ENCODE peak calls at places on chromosomes 2 and 18, in six cellular contexts. Q, W, N, R, K and V are unnamed samples.

GRCh38 chr2:122863516-122863915 is 1108.1 kb downstream of the TSN start:
- DNase-seq in W (no peak), Q (no peak), R (no peak), N (no peak), K (no peak), V (no peak)

GRCh38 chr2:36965751-36966369 is 476 bp downstream of the STRN start:
- DNase-seq in N (peak), R (peak), Q (peak), W (peak), K (peak), V (peak)

GRCh38 chr18:10490401-10491289 is 35.2 kb upstream of the NAPG start:
- DNase-seq in K (peak), W (no peak), R (no peak), Q (peak), N (peak), V (peak)

GRCh38 chr2:214679736-214680135 is 129.7 kb downstream of the BARD1 start:
- DNase-seq in R (no peak), Q (no peak), N (no peak), K (no peak), W (no peak), V (no peak)

GRCh38 chr18:8084160-8084559 is 517.0 kb downstream of the PTPRM start:
- DNase-seq in Q (peak), W (no peak), N (peak), K (no peak), R (no peak), V (no peak)

GRCh38 chr2:61534926-61535325 is 3.2 kb downstream of the XPO1 start:
- DNase-seq in K (no peak), N (no peak), Q (no peak), W (no peak), R (no peak), V (no peak)

GRCh38 chr2:239002591-239002959 is 154.7 kb downstream of the TWIST2 start:
- DNase-seq in N (no peak), Q (no peak), K (no peak), W (no peak), R (no peak), V (no peak)

GRCh38 chr2:29995241-29995640 is 73.9 kb upstream of the ALK start:
- DNase-seq in Q (no peak), K (no peak), R (no peak), N (no peak), W (no peak), V (no peak)

GRCh38 chr2:218516614-218517013 is 51.5 kb downstream of the USP37 start:
- DNase-seq in Q (no peak), K (peak), N (peak), R (no peak), W (no peak), V (no peak)

GRCh38 chr18:35361570-35362321 is 15.4 kb downstream of the ZNF396 start:
- DNase-seq in W (no peak), N (no peak), K (no peak), R (no peak), Q (no peak), V (no peak)

GRCh38 chr18:46199515-46200147 is 95.4 kb downstream of the HAUS1 start:
- DNase-seq in K (no peak), Q (no peak), N (no peak), R (no peak), W (no peak), V (no peak)

GRCh38 chr2:158189526-158189925 is 87.8 kb downstream of the UPP2 start:
- DNase-seq in W (no peak), R (no peak), Q (no peak), K (no peak), N (no peak), V (no peak)

GRCh38 chr18:35005963-35006577 is 35.1 kb upstream of the MAPRE2 start:
- DNase-seq in N (peak), R (no peak), K (peak), Q (no peak), W (no peak), V (no peak)

GRCh38 chr2:45169339-45170190 is 160.3 kb upstream of the SIX2 start:
- DNase-seq in W (peak), Q (peak), R (no peak), N (no peak), K (no peak), V (no peak)

GRCh38 chr2:183359867-183360266 is 235.6 kb downstream of the NUP35 start:
- DNase-seq in K (no peak), Q (no peak), W (no peak), N (no peak), R (no peak), V (no peak)

GRCh38 chr2:86786001-86786536 is 4.6 kb downstream of the CD8A start:
- DNase-seq in Q (no peak), N (no peak), K (no peak), R (no peak), W (no peak), V (no peak)

GRCh38 chr18:10497350-10497749 is 28.5 kb upstream of the NAPG start:
- DNase-seq in N (no peak), R (no peak), W (no peak), K (no peak), Q (no peak), V (no peak)

GRCh38 chr2:30029804-30030203 is 108.4 kb upstream of the ALK start:
- DNase-seq in K (no peak), W (no peak), Q (no peak), R (no peak), N (no peak), V (no peak)

GRCh38 chr2:155748126-155748525 is 584.4 kb downstream of the NR4A2 start:
- DNase-seq in Q (no peak), N (no peak), W (no peak), R (no peak), K (no peak), V (no peak)

GRCh38 chr2:231571810-231572209 is 20.9 kb upstream of the TEX44 start:
- DNase-seq in R (no peak), Q (no peak), K (no peak), W (no peak), N (no peak), V (no peak)

GRCh38 chr2:1605102-1605501 is 139.2 kb downstream of the PXDN start:
- DNase-seq in W (no peak), K (no peak), Q (no peak), N (no peak), R (no peak), V (no peak)

GRCh38 chr2:109674894-109675534 is 60.9 kb downstream of the SOWAHC start:
- DNase-seq in K (no peak), N (no peak), W (no peak), Q (no peak), R (no peak), V (no peak)

GRCh38 chr2:42446503-42447271 is 47.1 kb downstream of the KCNG3 start:
- DNase-seq in W (no peak), N (no peak), K (no peak), Q (no peak), R (no peak), V (no peak)

GRCh38 chr2:70690846-70691245 is 77.2 kb downstream of the ADD2 start:
- DNase-seq in Q (no peak), R (no peak), W (no peak), K (no peak), N (no peak), V (no peak)

DNA sequence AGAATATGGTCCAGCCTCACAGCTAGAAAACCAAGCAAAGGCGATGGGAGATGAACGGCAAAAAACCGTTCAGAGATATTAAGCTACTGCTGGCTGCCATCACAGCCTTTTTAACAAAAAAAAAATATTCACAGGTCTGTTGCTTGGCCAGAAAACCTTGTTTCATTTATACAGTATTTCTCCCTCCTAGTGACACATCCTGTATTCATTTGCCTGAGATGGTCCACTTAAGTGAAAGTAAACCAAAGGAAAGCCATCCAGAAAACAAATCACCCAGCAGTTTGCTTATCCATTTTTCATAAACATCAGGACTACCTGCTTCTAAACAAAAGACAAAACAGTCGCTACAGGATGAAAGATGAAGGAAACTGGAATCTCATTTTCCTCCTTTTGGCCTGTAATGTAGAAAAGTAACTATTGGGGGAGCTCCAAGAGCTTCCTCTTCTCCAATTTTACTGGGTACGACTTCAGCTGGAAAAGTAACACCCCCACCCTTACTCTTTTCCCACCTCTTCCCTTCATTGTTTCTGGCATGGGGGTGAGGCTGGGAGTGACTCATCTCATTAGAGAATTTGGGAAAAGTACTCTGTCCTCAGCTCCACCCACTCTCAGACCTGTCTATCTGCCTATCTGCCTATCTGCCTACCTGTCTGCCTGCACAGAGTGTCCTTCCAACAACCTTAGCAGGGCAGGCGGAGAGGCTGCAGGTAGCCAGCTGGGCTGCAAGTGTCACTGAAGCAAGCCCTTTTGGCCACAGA is 93.8 kb downstream of the EPHA4 start:
- DNase-seq in R (no peak), K (no peak), N (no peak), W (no peak), Q (peak), V (no peak)
- H3K27ac ChIP-seq in R (no peak), K (no peak), N (no peak), W (no peak), Q (no peak), V (no peak)

DNA sequence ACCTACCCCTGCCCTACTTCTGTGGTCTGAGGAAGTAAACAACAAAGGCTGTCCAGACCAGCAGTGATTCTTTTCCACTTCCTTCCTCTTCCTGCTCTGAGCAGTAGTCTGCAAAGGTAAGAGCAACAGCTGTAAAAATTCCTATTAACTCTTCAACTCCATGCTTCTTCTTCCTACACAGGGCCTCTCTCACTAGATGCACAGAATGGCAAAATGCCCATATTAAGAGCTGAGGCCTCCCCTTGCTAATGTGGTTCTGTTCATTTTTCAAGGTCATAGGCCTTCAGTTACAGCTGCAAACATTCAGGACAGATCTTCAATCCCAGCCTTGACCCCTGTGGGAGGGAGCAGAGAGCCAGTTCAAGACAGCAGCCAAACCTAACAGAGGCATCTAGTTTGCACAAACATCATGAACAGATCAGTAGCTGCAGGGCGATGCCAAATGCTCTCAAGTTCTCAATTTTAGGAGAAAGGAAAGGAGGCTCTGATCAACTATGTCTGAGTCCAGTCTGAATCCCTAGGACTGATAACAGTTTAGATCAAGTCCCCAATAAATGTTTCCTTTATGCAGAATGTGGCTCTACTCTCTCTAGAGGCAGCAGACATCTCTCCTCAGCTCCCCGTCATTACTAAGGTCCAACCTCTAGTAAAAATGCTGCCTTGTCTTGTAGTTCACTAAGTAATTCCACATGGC is 20.9 kb downstream of the SLC40A1 start:
- DNase-seq in N (no peak), R (no peak), Q (no peak), W (no peak), K (no peak), V (no peak)
- H3K27ac ChIP-seq in N (no peak), R (peak), Q (no peak), W (no peak), K (no peak), V (no peak)

DNA sequence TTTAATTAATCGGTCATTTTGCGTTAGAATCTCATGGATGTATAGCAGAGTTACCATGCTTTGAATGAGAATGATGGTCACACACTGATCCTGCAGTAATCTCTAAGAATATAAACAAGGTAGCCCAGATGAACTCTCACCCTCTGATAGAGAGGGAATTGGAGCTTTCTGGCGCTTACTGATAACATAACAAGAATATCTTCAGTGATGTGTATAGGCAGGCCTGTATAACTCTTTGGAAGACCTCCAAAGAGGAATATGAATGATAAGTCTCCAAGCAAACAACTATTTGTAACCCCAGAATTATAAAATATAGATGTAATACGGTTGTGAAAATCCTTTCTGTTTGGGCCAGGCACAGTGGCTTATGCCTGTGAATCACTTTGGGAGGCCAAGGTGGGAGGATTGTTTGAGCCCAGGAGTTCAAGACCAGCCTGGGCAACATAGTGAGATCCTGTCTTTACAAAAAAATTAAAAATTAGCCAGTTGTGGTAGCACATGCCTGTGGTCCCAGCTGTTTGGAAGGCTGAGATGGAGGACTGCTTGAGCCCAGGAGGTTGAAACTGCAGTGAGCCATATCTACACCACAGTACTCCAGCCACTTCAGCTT is 52.5 kb upstream of the LTBP1 start:
- DNase-seq in K (no peak), R (no peak), W (no peak), N (no peak), Q (no peak), V (no peak)
- H3K27ac ChIP-seq in K (no peak), R (no peak), W (no peak), N (no peak), Q (no peak), V (no peak)

GRCh38 chr2:118224888-118225264 is 136.6 kb downstream of the INSIG2 start:
- DNase-seq in K (no peak), Q (no peak), N (no peak), W (no peak), R (no peak), V (no peak)
- H3K27ac ChIP-seq in K (no peak), Q (no peak), N (no peak), W (no peak), R (peak), V (no peak)

GRCh38 chr18:26546170-26546874 is 2.0 kb downstream of the KCTD1 start:
- DNase-seq in K (no peak), R (no peak), Q (no peak), W (no peak), N (no peak), V (no peak)
- H3K27ac ChIP-seq in K (no peak), R (no peak), Q (no peak), W (peak), N (no peak), V (no peak)

DNA sequence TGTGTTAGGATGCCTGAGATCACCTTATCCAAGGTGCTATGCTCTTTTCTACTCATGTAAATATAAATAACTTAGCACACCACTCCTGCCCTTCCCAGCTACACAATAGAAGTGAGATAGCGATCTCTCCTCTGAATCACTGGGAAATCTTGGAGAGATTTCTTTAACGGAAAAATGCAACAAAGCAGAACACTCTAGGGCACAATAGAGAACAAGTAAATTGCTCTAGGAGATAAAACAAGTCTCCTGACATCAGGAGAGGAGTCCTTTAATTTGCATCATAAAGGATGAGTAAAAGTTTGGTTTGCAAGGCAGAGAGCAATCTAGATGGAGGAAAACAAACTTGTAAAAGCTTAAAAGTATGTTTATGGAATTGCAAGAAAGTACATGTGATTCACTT is 224.1 kb downstream of the PAX3 start:
- DNase-seq in W (no peak), R (no peak), Q (no peak), K (no peak), N (no peak), V (no peak)
- H3K27ac ChIP-seq in W (no peak), R (no peak), Q (no peak), K (no peak), N (no peak), V (no peak)

GRCh38 chr2:105369009-105369408 is 29.8 kb downstream of the FHL2 start:
- DNase-seq in K (no peak), W (no peak), Q (no peak), R (no peak), N (no peak), V (no peak)

GRCh38 chr2:105373344-105373781 is 25.5 kb downstream of the FHL2 start:
- DNase-seq in Q (no peak), R (peak), W (no peak), N (no peak), K (no peak), V (no peak)

GRCh38 chr2:105371156-105371555 is 27.7 kb downstream of the FHL2 start:
- DNase-seq in N (no peak), Q (no peak), W (no peak), K (no peak), R (no peak), V (no peak)

GRCh38 chr2:105371810-105372209 is 27.0 kb downstream of the FHL2 start:
- DNase-seq in R (no peak), Q (no peak), N (no peak), K (no peak), W (no peak), V (no peak)

DNA sequence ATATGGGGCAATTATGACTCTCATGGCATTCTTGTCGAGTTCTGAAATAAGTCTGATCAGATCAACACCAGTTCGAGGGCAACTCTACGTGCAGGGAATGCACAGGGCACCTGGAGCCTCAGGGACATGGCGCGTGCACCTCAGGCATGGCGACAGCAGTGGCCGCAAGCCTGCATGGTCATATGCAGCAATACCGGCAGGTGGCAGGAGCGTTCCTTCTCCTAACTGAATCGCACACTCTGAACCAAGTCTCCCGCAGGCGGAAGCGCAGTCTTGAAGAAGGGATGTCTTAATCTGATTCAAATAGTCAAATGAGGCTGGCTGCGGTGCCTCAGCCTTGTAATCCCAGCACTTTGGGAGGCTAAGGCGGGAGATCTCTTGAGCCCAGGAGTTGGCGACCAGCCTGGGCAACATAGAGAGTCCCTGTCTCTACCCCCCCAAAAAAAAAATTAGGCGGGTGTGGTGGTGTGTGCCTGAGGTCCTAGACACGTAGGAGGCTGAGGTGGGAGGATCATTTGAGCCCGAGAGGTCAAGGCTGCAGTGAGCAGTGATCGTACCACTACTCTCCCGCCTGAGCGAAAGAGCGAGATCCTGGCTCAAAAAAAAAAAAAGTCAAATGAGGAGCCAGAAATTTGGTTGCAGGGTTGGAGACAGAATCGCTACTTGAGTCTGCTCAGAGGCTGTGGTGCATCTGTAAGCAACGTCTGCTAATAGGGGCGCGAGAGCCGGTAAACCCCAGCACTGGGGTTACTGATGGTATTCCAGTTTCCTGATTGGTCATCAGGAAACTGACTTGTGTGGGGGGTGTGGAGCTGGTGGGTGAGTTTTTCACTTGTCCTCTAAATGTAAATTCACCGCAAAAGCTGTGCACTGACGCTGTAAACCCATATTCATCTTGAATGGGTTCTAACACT is 28.8 kb downstream of the FHL2 start:
- DNase-seq in Q (peak), N (peak), R (peak), K (peak), W (peak), V (peak)
- H3K27ac ChIP-seq in Q (no peak), N (no peak), R (no peak), K (no peak), W (no peak), V (no peak)

DNA sequence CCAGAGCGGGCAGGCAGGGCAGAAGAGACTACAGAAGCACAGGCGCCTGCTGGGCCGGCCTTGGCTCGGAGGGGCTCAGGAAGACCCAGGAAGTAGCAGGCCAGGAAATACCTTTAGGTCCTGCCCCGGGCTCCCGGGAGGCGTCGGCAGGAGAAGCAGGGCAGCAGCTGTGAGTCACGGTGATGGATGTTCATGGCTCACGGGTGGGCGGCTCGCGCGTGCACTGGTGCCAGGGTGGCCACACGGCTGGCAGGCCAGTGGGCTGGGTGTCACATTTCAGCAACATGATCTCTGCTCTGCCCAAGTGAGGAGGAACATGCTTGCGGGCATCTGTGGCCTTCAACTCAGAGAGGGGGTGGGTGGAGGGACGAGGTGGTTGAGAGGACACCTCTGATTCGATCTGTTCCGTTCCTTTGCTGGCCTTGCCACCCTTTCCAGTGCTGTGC is 139.3 kb downstream of the KLHL29 start:
- DNase-seq in Q (no peak), N (no peak), W (no peak), R (peak), K (no peak), V (no peak)
- H3K27ac ChIP-seq in Q (no peak), N (no peak), W (peak), R (peak), K (no peak), V (no peak)

GRCh38 chr2:128090575-128090908 is 458 bp upstream of the UGGT1 start:
- DNase-seq in K (no peak), R (no peak), W (no peak), Q (no peak), N (no peak), V (no peak)
- H3K27ac ChIP-seq in K (peak), R (peak), W (peak), Q (no peak), N (peak), V (peak)